ENCODE peak calls at places on chromosomes 5 and 9, in nine cellular contexts. P is fibroblast of the conjunctiva; G is CD8-positive, alpha-beta T cell; C is psoas muscle; A is AML-193; T is stimulated activated CD8-positive, alpha-beta memory T cell treated with anti-CD3 and anti-CD28 coated beads, Interleukin-15, amount 100 ng/mL, for 4 hours; J is C1 segment of cervical spinal cord; F is HuH-7.5; B is stimulated activated CD4-positive, alpha-beta T cell treated with anti-CD3 and anti-CD28 coated beads, TNF-alpha, amount 100 ng/mL, for 24 hours. U is an unnamed sample.

GRCh38 chr5:133423618-133424282 is 188.6 kb downstream of the FSTL4 start:
- DNase-seq in F (peak), A (peak), P (no peak), J (no peak), C (peak), T (peak), G (peak), B (peak), U (peak)

GRCh38 chr5:78927657-78928282 is 57.3 kb downstream of the ARSB start:
- DNase-seq in C (no peak), F (no peak), T (no peak), P (no peak), J (no peak), G (no peak), B (no peak), A (no peak), U (peak)

GRCh38 chr9:88985616-88986015 is 5.7 kb upstream of the S1PR3 start:
- DNase-seq in T (no peak), A (no peak), C (no peak), J (no peak), G (no peak), F (no peak), B (no peak), P (no peak), U (no peak)

GRCh38 chr5:61228691-61229280 is 66.5 kb upstream of the SMIM15 start:
- DNase-seq in B (no peak), A (no peak), P (no peak), F (no peak), C (no peak), J (no peak), G (no peak), T (no peak), U (peak)

GRCh38 chr9:27337833-27338526 is 41.0 kb upstream of the EQTN start:
- DNase-seq in J (no peak), A (no peak), G (no peak), F (no peak), C (no peak), B (no peak), T (no peak), P (no peak), U (no peak)

GRCh38 chr5:135693371-135693955 is 114.7 kb upstream of the CXCL14 start:
- DNase-seq in G (no peak), B (no peak), F (no peak), T (no peak), J (no peak), C (no peak), P (no peak), A (no peak), U (no peak)

GRCh38 chr9:108662090-108662875 is 193.5 kb downstream of the ACTL7B start:
- DNase-seq in F (no peak), G (no peak), A (no peak), P (no peak), B (no peak), T (no peak), C (no peak), J (no peak), U (no peak)

GRCh38 chr9:13095056-13095455 is 184.4 kb downstream of the MPDZ start:
- DNase-seq in A (no peak), B (no peak), J (no peak), G (no peak), T (no peak), C (no peak), F (no peak), P (no peak), U (no peak)

GRCh38 chr5:15010936-15011335 is 139.4 kb upstream of the ANKH start:
- DNase-seq in T (no peak), P (no peak), C (no peak), J (no peak), G (no peak), B (no peak), A (no peak), F (no peak), U (no peak)

GRCh38 chr5:115377468-115378217 is 81.2 kb upstream of the CCDC112 start:
- DNase-seq in B (no peak), P (peak), G (no peak), A (no peak), F (no peak), J (no peak), T (no peak), C (no peak), U (peak)

GRCh38 chr5:58403822-58404433 is 56.0 kb downstream of the PLK2 start:
- DNase-seq in B (no peak), C (no peak), T (no peak), A (no peak), J (no peak), F (no peak), G (no peak), P (no peak), U (no peak)

GRCh38 chr9:89661956-89662717 is 57.3 kb downstream of the GADD45G start:
- DNase-seq in J (peak), A (no peak), B (no peak), F (peak), T (no peak), P (peak), G (no peak), C (peak), U (peak)

GRCh38 chr9:79013715-79014610 is 557.8 kb upstream of the TLE4 start:
- DNase-seq in C (no peak), J (no peak), F (no peak), B (no peak), G (no peak), P (no peak), A (no peak), T (no peak), U (peak)

GRCh38 chr5:135163391-135163790 is 129.4 kb upstream of the PITX1 start:
- DNase-seq in P (no peak), T (no peak), B (no peak), F (no peak), G (no peak), J (no peak), A (no peak), C (no peak), U (no peak)

U was measured in A172.